ENCODE peak calls at places on chromosome 7, in eight cellular contexts. Z is GM23338, C is MM.1S, M is PC-9, S is IMR-90, R is fibroblast of lung, L is H9, O is neural progenitor cell. U is an unnamed sample.

GRCh38 chr7:127107601-127108007 is 145.1 kb downstream of the GRM8 start:
- DNase-seq in L (peak; percentile 65), M (peak; percentile 43), Z (peak; percentile 92), C (peak; percentile 83), R (peak; percentile 31), O (peak; percentile 90), S (peak; percentile 19), U (peak; percentile 58)

GRCh38 chr7:38839846-38840245 is 69.1 kb downstream of the VPS41 start:
- DNase-seq in R (peak; percentile 41), L (no peak), M (no peak), C (no peak), O (no peak), S (peak; percentile 36), Z (no peak), U (no peak)

GRCh38 chr7:135602304-135602703 is 44.6 kb downstream of the NUP205 start:
- DNase-seq in L (no peak), Z (no peak), C (no peak), S (peak; percentile 36), M (no peak), R (peak; percentile 4), O (no peak), U (no peak)

GRCh38 chr7:21617916-21618390 is 75.1 kb downstream of the DNAH11 start:
- DNase-seq in O (no peak), C (no peak), S (peak; percentile 60), Z (no peak), R (peak; percentile 76), M (peak; percentile 56), L (no peak), U (no peak)

GRCh38 chr7:130379551-130380120 is 658 bp upstream of the CPA1 start:
- DNase-seq in M (no peak), S (no peak), R (no peak), O (no peak), C (no peak), Z (no peak), L (no peak), U (no peak)

GRCh38 chr7:27933691-27934565 is 194.0 kb downstream of the TAX1BP1 start:
- DNase-seq in M (no peak), O (peak; percentile 61), C (no peak), R (peak; percentile 54), S (no peak), Z (peak; percentile 61), L (no peak), U (peak; percentile 10)

GRCh38 chr7:71652551-71652950 is 520.6 kb downstream of the GALNT17 start:
- DNase-seq in C (no peak), Z (peak; percentile 83), M (no peak), L (peak; percentile 47), O (no peak), S (no peak), R (no peak), U (no peak)

GRCh38 chr7:102404005-102404861 is 8.1 kb downstream of the PRKRIP1 start:
- DNase-seq in C (peak; percentile 93), L (peak; percentile 72), O (peak; percentile 73), S (peak; percentile 47), R (peak; percentile 57), M (peak; percentile 42), Z (peak; percentile 87), U (peak; percentile 89)

GRCh38 chr7:7773334-7774308 is 55.2 kb upstream of the RPA3 start:
- DNase-seq in C (peak; percentile 45), O (no peak), L (no peak), S (no peak), M (no peak), Z (no peak), R (no peak), U (peak; percentile 70)

GRCh38 chr7:121205777-121206176 is 123.0 kb upstream of the WNT16 start:
- DNase-seq in Z (no peak), C (no peak), S (no peak), O (no peak), R (no peak), M (no peak), L (no peak), U (no peak)

GRCh38 chr7:101576993-101577392 is 52.1 kb downstream of the MYL10 start:
- DNase-seq in O (no peak), S (no peak), R (no peak), Z (peak; percentile 16), L (peak; percentile 23), C (no peak), M (no peak), U (no peak)

GRCh38 chr7:99272476-99273045 is at the start of gene MYH16:
- DNase-seq in S (peak; percentile 57), R (peak; percentile 55), L (no peak), O (no peak), C (no peak), Z (no peak), M (peak; percentile 44), U (no peak)

GRCh38 chr7:146961617-146962016 is 845.0 kb downstream of the CNTNAP2 start:
- DNase-seq in L (no peak), M (no peak), C (no peak), R (peak; percentile 93), S (no peak), O (no peak), Z (no peak), U (no peak)

GRCh38 chr7:36079446-36080025 is 73.5 kb upstream of the EEPD1 start:
- DNase-seq in L (no peak), S (no peak), C (no peak), R (peak; percentile 76), Z (no peak), M (no peak), O (no peak), U (no peak)

GRCh38 chr7:156998988-156999610 is 11.4 kb downstream of the MNX1 start:
- DNase-seq in L (no peak), C (no peak), R (no peak), Z (peak; percentile 58), M (no peak), S (no peak), O (peak; percentile 63), U (no peak)

GRCh38 chr7:159012353-159013069 is 132.2 kb downstream of the VIPR2 start:
- DNase-seq in M (no peak), L (no peak), C (no peak), O (no peak), Z (no peak), R (no peak), S (no peak), U (no peak)

GRCh38 chr7:157250605-157251228 is 86.1 kb upstream of the DNAJB6 start:
- DNase-seq in O (peak; percentile 72), M (peak; percentile 47), R (peak; percentile 57), Z (peak; percentile 89), L (peak; percentile 73), C (peak; percentile 68), S (peak; percentile 66), U (peak; percentile 72)

GRCh38 chr7:47707596-47707995 is 125.7 kb upstream of the TNS3 start:
- DNase-seq in L (no peak), R (no peak), O (no peak), M (no peak), Z (no peak), S (no peak), C (no peak), U (no peak)

GRCh38 chr7:47710201-47710935 is 128.5 kb upstream of the TNS3 start:
- DNase-seq in S (peak; percentile 45), C (no peak), M (no peak), Z (no peak), O (no peak), L (no peak), R (peak; percentile 63), U (no peak)

GRCh38 chr7:47711776-47712175 is 129.9 kb upstream of the TNS3 start:
- DNase-seq in M (no peak), O (no peak), S (no peak), L (no peak), Z (no peak), R (no peak), C (no peak), U (no peak)

GRCh38 chr7:47709451-47709850 is 127.5 kb upstream of the TNS3 start:
- DNase-seq in M (no peak), O (no peak), C (no peak), S (no peak), Z (no peak), R (no peak), L (no peak), U (no peak)

GRCh38 chr7:47709051-47709450 is 127.1 kb upstream of the TNS3 start:
- DNase-seq in L (no peak), C (no peak), Z (no peak), R (no peak), O (no peak), M (no peak), S (no peak), U (no peak)
- H2AFZ ChIP-seq in L (no peak overlapping the region), C (no peak overlapping the region), Z (no peak overlapping the region), R (no peak overlapping the region), O (no peak overlapping the region), M (no peak overlapping the region), S (no peak overlapping the region), U (peak overlapping the region; percentile 32)

GRCh38 chr7:1287629-1288225 is 55.1 kb downstream of the UNCX start:
- DNase-seq in S (no peak), C (no peak), R (no peak), L (no peak), M (no peak), Z (no peak), O (no peak), U (no peak)

GRCh38 chr7:1288390-1288995 is 55.8 kb downstream of the UNCX start:
- DNase-seq in Z (no peak), R (no peak), L (no peak), C (no peak), S (no peak), M (no peak), O (no peak), U (no peak)

GRCh38 chr7:1289681-1290261 is 57.1 kb downstream of the UNCX start:
- DNase-seq in Z (peak; percentile 41), R (no peak), L (no peak), S (no peak), M (no peak), O (peak; percentile 69), C (no peak), U (no peak)

GRCh38 chr7:1290262-1291039 is 57.8 kb downstream of the UNCX start:
- DNase-seq in Z (peak; percentile 34), O (peak; percentile 72), C (no peak), M (no peak), S (no peak), L (peak; percentile 54), R (peak; percentile 16), U (no peak)

GRCh38 chr7:1288996-1289551 is 56.4 kb downstream of the UNCX start:
- DNase-seq in S (no peak), C (no peak), R (no peak), L (no peak), O (no peak), Z (no peak), M (no peak), U (no peak)
- H3K4me1 ChIP-seq in S (no peaks in the 10 kb centered on the region), C (no peaks in the 10 kb centered on the region), R (no peaks in the 10 kb centered on the region), L (no peaks in the 10 kb centered on the region), O (peaks cover 13% of the 10 kb centered on the region), Z (no peaks in the 10 kb centered on the region), M (no peaks in the 10 kb centered on the region), U (no peaks in the 10 kb centered on the region)

GRCh38 chr7:330554-331230 is 40.7 kb downstream of the FOXL3 start:
- DNase-seq in C (no peak), O (no peak), L (no peak), R (no peak), Z (no peak), M (no peak), S (no peak), U (no peak)
- H3K4me2 ChIP-seq in C (no peak overlapping the region), O (no peak overlapping the region), L (no peak overlapping the region), R (no peak overlapping the region), Z (no peak overlapping the region), M (no peak overlapping the region), S (no peak overlapping the region), U (no peak overlapping the region)

DNA sequence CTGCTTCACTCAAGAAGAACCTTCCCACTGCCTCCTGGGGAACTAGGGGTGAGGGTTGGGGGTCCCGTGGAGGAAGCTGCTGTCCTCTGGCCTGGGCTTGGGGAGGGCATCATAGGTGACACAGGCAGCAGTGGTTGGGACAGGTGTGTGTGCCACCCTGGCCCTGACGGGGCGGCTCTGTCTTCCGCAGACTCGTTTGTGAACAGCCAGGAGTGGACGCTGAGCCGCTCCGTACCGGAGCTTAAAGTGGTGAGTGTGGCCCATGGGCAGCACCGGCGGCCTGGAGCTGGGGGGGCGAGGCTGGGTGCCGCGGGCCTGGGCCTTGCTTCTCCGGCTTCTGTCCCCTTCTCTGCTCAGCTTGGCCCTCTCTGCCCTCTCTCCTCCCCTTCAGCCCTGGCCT is 30.3 kb downstream of the AGAP3 start:
- DNase-seq in R (no peak), M (no peak), Z (no peak), C (no peak), L (no peak), S (no peak), O (no peak), U (no peak)
- H2AFZ ChIP-seq in R (no peak overlapping the region), M (no peak overlapping the region), Z (no peak overlapping the region), C (no peak overlapping the region), L (no peak overlapping the region), S (no peak overlapping the region), O (no peak overlapping the region), U (no peak overlapping the region)